ENCODE peak calls at places on chromosomes 3 and 15, in five cellular contexts. E, T, A, D and V are unnamed samples.

GRCh38 chr15:70209499-70209898 is 111.8 kb upstream of the TLE3 start:
- DNase-seq in E (no peak), T (no peak), A (no peak), D (no peak), V (no peak)

GRCh38 chr3:124780767-124781485 is 50.7 kb downstream of the UMPS start:
- DNase-seq in E (no peak), T (peak; percentile 70), A (peak; percentile 74), D (no peak), V (no peak)

GRCh38 chr3:187700249-187700648 is 2.1 kb downstream of the RTP2 start:
- DNase-seq in E (no peak), T (no peak), A (no peak), D (no peak), V (no peak)

GRCh38 chr3:10198761-10199688 is 34.3 kb downstream of the IRAK2 start:
- DNase-seq in E (peak; percentile 74), T (peak; percentile 42), A (no peak), D (no peak), V (peak; percentile 85)

GRCh38 chr3:151327571-151328198 is 1.7 kb downstream of the P2RY13 start:
- DNase-seq in E (peak; percentile 18), T (no peak), A (peak; percentile 24), D (no peak), V (peak; percentile 36)

GRCh38 chr3:192467230-192468186 is 259.8 kb downstream of the FGF12 start:
- DNase-seq in E (peak; percentile 28), T (peak; percentile 47), A (peak; percentile 73), D (no peak), V (peak; percentile 72)

GRCh38 chr3:151403246-151403645 is 18.7 kb upstream of the P2RY12 start:
- DNase-seq in E (no peak), T (peak; percentile 56), A (no peak), D (peak; percentile 50), V (peak; percentile 3)

GRCh38 chr3:98172621-98173020 is 6.1 kb downstream of the OR5H15 start:
- DNase-seq in E (no peak), T (no peak), A (no peak), D (no peak), V (no peak)

GRCh38 chr3:197482001-197482400 is 73.8 kb downstream of the BDH1 start:
- DNase-seq in E (no peak), T (peak; percentile 49), A (no peak), D (no peak), V (no peak)

GRCh38 chr3:43994594-43995077 is 247.1 kb upstream of the TOPAZ1 start:
- DNase-seq in E (no peak), T (no peak), A (no peak), D (no peak), V (no peak)

GRCh38 chr15:37806808-37807207 is 127.6 kb upstream of the TMCO5A start:
- DNase-seq in E (no peak), T (no peak), A (no peak), D (no peak), V (no peak)

GRCh38 chr3:194000712-194001111 is 135.2 kb upstream of the HES1 start:
- DNase-seq in E (no peak), T (no peak), A (no peak), D (no peak), V (no peak)

GRCh38 chr3:143661677-143662076 is 186.6 kb downstream of the SLC9A9 start:
- DNase-seq in E (no peak), T (no peak), A (no peak), D (no peak), V (no peak)

GRCh38 chr3:161104561-161105551 is at the start of gene B3GALNT1:
- DNase-seq in E (peak; percentile 74), T (peak; percentile 32), A (peak; percentile 49), D (peak; percentile 20), V (peak; percentile 40)

GRCh38 chr15:97977734-97978133 is 17.2 kb downstream of the ARRDC4 start:
- DNase-seq in E (no peak), T (no peak), A (no peak), D (no peak), V (peak; percentile 15)

GRCh38 chr3:165390171-165390570 is 194.0 kb upstream of the SLITRK3 start:
- DNase-seq in E (no peak), T (no peak), A (no peak), D (no peak), V (no peak)

GRCh38 chr3:69761896-69762789 is 22.9 kb downstream of the MITF start:
- DNase-seq in E (no peak), T (peak; percentile 58), A (no peak), D (no peak), V (peak; percentile 56)

GRCh38 chr15:36571301-36571700 is 8.1 kb upstream of the CDIN1 start:
- DNase-seq in E (no peak), T (peak; percentile 2), A (no peak), D (no peak), V (no peak)

GRCh38 chr3:171458857-171459129 is 1.4 kb downstream of the TNIK start:
- DNase-seq in E (no peak), T (no peak), A (peak; percentile 41), D (no peak), V (no peak)

GRCh38 chr15:91049378-91050127 is 27.2 kb upstream of the VPS33B start:
- DNase-seq in E (peak; percentile 62), T (peak; percentile 77), A (peak; percentile 76), D (peak; percentile 46), V (peak; percentile 77)

GRCh38 chr15:89993344-89993743 is 7.8 kb upstream of the ZNF710 start:
- DNase-seq in E (no peak), T (no peak), A (no peak), D (no peak), V (no peak)

GRCh38 chr15:85494035-85494793 is 113.8 kb downstream of the AKAP13 start:
- DNase-seq in E (no peak), T (peak; percentile 91), A (no peak), D (peak; percentile 72), V (peak; percentile 86)

GRCh38 chr3:190063490-190063889 is 57.2 kb downstream of the P3H2 start:
- DNase-seq in E (no peak), T (no peak), A (no peak), D (no peak), V (no peak)

GRCh38 chr3:129112308-129113052 is 9.1 kb downstream of the RAB43 start:
- DNase-seq in E (no peak), T (peak; percentile 13), A (no peak), D (no peak), V (no peak)

GRCh38 chr3:12345584-12346494 is 57.0 kb downstream of the PPARG start:
- DNase-seq in E (no peak), T (no peak), A (no peak), D (no peak), V (no peak)

GRCh38 chr3:16060358-16060852 is 114.1 kb upstream of the GALNT15 start:
- DNase-seq in E (no peak), T (peak; percentile 100), A (no peak), D (peak; percentile 100), V (peak; percentile 98)

GRCh38 chr15:57589276-57590073 is 2.2 kb upstream of the MYZAP start:
- DNase-seq in E (no peak), T (no peak), A (no peak), D (no peak), V (no peak)

GRCh38 chr3:143207338-143207961 is 87.9 kb downstream of the CHST2 start:
- DNase-seq in E (peak; percentile 58), T (peak; percentile 33), A (no peak), D (no peak), V (peak; percentile 37)

GRCh38 chr3:153232737-153233330 is 70.8 kb downstream of the RAP2B start:
- DNase-seq in E (no peak), T (no peak), A (no peak), D (no peak), V (no peak)

GRCh38 chr3:130897316-130897715 is 3.4 kb downstream of the ATP2C1 start:
- DNase-seq in E (no peak), T (no peak), A (no peak), D (no peak), V (no peak)

GRCh38 chr3:13034109-13034800 is 39.0 kb downstream of the IQSEC1 start:
- DNase-seq in E (no peak), T (no peak), A (no peak), D (no peak), V (no peak)

GRCh38 chr3:124530916-124531315 is 199.3 kb upstream of the UMPS start:
- DNase-seq in E (no peak), T (no peak), A (no peak), D (no peak), V (no peak)

GRCh38 chr3:96755519-96755918 is 58.9 kb upstream of the EPHA6 start:
- DNase-seq in E (no peak), T (no peak), A (no peak), D (no peak), V (peak; percentile 48)

GRCh38 chr3:16305121-16305541 is 40.1 kb downstream of the OXNAD1 start:
- DNase-seq in E (no peak), T (no peak), A (no peak), D (no peak), V (no peak)

GRCh38 chr15:74240002-74240568 is 4.0 kb downstream of the CCDC33 start:
- DNase-seq in E (no peak), T (peak; percentile 57), A (no peak), D (peak; percentile 66), V (peak; percentile 99)
- TF ChIP-seq CTCF in E (no peak), T (peak; percentile 63), A (peak; percentile 63), D (peak; percentile 53), V (peak; percentile 58)

GRCh38 chr15:79728867-79729266 is 167.9 kb downstream of the MTHFS start:
- DNase-seq in E (no peak), T (no peak), A (no peak), D (no peak), V (no peak)
- TF ChIP-seq CTCF in E (no peak), T (no peak), A (no peak), D (no peak), V (no peak)

GRCh38 chr3:142129516-142130171 is 19.7 kb downstream of the TFDP2 start:
- DNase-seq in E (no peak), T (no peak), A (no peak), D (no peak), V (no peak)
- TF ChIP-seq CTCF in E (no peak), T (peak; percentile 11), A (peak; percentile 26), D (no peak), V (no peak)

GRCh38 chr15:31975446-31976229 is 54.7 kb upstream of the CHRNA7 start:
- DNase-seq in E (no peak), T (no peak), A (peak; percentile 31), D (no peak), V (no peak)
- TF ChIP-seq CTCF in E (no peak), T (peak; percentile 32), A (no peak), D (no peak), V (no peak)

GRCh38 chr3:37982351-37982750 is 8.2 kb upstream of the VILL start:
- DNase-seq in E (no peak), T (no peak), A (no peak), D (no peak), V (no peak)

GRCh38 chr3:37986479-37987314 is 3.9 kb upstream of the VILL start:
- DNase-seq in E (no peak), T (no peak), A (no peak), D (no peak), V (peak; percentile 50)

GRCh38 chr3:37984051-37984450 is 6.5 kb upstream of the VILL start:
- DNase-seq in E (no peak), T (no peak), A (no peak), D (no peak), V (peak; percentile 43)

GRCh38 chr3:37985637-37986320 is 4.8 kb upstream of the VILL start:
- DNase-seq in E (no peak), T (no peak), A (no peak), D (no peak), V (no peak)

GRCh38 chr3:37984596-37984995 is 6.0 kb upstream of the VILL start:
- DNase-seq in E (no peak), T (no peak), A (no peak), D (no peak), V (no peak)
- TF ChIP-seq CTCF in E (no peak), T (no peak), A (no peak), D (no peak), V (no peak)